ENCODE peak calls at places on chromosomes 5 and 9, in six cellular contexts. Q, I, Z, D, E and R are unnamed samples.

GRCh38 chr5:122951658-122952057 is 84.9 kb downstream of the PPIC start:
- DNase-seq in Q (no peak), I (no peak), Z (peak; percentile 4), D (no peak), E (no peak), R (no peak)

GRCh38 chr5:177450672-177451424 is 4.2 kb downstream of the PRR7 start:
- DNase-seq in Q (no peak), I (no peak), Z (no peak), D (no peak), E (no peak), R (no peak)

GRCh38 chr9:97366476-97366875 is 45.4 kb upstream of the TDRD7 start:
- DNase-seq in Q (no peak), I (no peak), Z (no peak), D (no peak), E (no peak), R (no peak)

GRCh38 chr9:83937861-83938455 is 16.7 kb upstream of the KIF27 start:
- DNase-seq in Q (peak; percentile 85), I (peak; percentile 80), Z (peak; percentile 62), D (no peak), E (no peak), R (no peak)

GRCh38 chr5:5344051-5344571 is 78.4 kb upstream of the ICE1 start:
- DNase-seq in Q (no peak), I (no peak), Z (no peak), D (no peak), E (peak; percentile 47), R (no peak)

GRCh38 chr5:180470361-180470760 is 23.8 kb upstream of the CNOT6 start:
- DNase-seq in Q (no peak), I (no peak), Z (no peak), D (no peak), E (no peak), R (no peak)

GRCh38 chr5:96312383-96312782 is 120.7 kb downstream of the PCSK1 start:
- DNase-seq in Q (no peak), I (no peak), Z (no peak), D (no peak), E (no peak), R (no peak)

GRCh38 chr5:127871448-127872153 is 168.4 kb downstream of the CCDC192 start:
- DNase-seq in Q (no peak), I (no peak), Z (no peak), D (no peak), E (no peak), R (no peak)

GRCh38 chr5:43802119-43802518 is 199.1 kb downstream of the NNT start:
- DNase-seq in Q (no peak), I (no peak), Z (peak; percentile 20), D (no peak), E (no peak), R (no peak)

DNA sequence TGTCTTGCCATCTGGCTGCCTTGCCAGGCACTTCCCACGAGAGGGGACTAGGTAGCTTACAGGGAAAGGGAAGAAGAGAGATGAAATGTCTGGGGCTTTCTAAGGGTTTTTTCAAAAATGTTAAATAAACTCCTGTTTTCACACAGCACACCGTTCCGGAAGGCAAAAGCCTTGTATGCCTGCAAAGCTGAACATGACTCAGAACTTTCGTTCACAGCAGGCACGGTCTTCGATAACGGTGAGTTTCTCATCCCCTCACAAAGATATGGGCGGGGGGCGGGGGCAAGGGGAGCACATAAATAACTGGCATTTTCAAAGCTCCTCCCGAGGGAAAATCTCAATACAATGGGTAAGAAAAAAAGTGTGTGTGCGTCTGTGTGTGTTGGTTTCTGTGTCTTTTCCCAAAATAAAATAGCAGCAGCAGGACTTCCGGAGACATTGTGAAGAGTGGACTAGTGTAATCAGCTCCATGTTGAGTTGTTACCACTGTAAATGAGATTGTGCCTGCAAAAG is 189.6 kb downstream of the NR3C1 start:
- DNase-seq in Q (no peak), I (no peak), Z (peak; percentile 12), D (no peak), E (no peak), R (no peak)
- H3K27ac ChIP-seq in Q (peak overlapping the region; percentile 56), I (no peak overlapping the region), Z (no peak overlapping the region), D (no peak overlapping the region), E (peak overlapping the region; percentile 61), R (no peak overlapping the region)

DNA sequence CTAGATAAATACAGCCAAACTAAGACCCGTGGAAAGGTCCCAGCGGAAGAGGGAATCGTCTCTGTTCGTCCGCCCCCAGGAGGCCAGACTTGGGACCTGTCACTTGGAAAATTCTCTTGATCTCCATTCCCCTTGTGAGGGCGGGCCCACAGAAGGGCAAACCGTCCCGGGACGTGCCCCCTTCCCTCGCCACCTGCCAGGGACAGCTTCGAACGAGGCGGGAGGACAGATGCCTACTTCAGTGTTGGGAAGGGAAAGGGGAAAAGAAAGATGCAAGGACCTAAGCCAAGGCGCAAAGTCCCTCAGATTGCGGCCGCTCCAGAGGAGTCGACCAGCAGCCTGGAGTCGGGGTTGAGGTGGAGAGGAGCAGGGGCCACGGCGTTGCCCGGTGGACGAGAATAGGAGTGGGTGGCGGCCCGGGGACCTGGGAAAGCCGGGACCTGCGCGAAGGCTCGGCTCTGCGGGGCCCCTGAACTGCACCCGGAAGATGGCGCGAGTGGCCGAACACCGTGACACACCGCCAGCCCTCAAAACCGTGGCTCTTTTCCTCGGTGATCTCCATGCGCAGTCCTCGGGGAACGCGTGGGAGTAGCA is 4.4 kb upstream of the EBF1 start:
- DNase-seq in Q (peak; percentile 64), I (no peak), Z (peak; percentile 21), D (no peak), E (peak; percentile 47), R (no peak)
- H3K27ac ChIP-seq in Q (no peak overlapping the region), I (no peak overlapping the region), Z (no peak overlapping the region), D (no peak overlapping the region), E (peak overlapping the region; percentile 42), R (no peak overlapping the region)

GRCh38 chr9:136252846-136253245 is 7.2 kb upstream of the QSOX2 start:
- DNase-seq in Q (no peak), I (no peak), Z (no peak), D (no peak), E (no peak), R (no peak)
- H3K27ac ChIP-seq in Q (no peak overlapping the region), I (no peak overlapping the region), Z (no peak overlapping the region), D (no peak overlapping the region), E (no peak overlapping the region), R (no peak overlapping the region)

GRCh38 chr9:36144322-36145206 is 8.0 kb downstream of the GLIPR2 start:
- DNase-seq in Q (no peak), I (no peak), Z (no peak), D (no peak), E (no peak), R (no peak)
- H3K27ac ChIP-seq in Q (no peak overlapping the region), I (no peak overlapping the region), Z (no peak overlapping the region), D (peak overlapping the region; percentile 71), E (no peak overlapping the region), R (peak overlapping the region; percentile 79)

DNA sequence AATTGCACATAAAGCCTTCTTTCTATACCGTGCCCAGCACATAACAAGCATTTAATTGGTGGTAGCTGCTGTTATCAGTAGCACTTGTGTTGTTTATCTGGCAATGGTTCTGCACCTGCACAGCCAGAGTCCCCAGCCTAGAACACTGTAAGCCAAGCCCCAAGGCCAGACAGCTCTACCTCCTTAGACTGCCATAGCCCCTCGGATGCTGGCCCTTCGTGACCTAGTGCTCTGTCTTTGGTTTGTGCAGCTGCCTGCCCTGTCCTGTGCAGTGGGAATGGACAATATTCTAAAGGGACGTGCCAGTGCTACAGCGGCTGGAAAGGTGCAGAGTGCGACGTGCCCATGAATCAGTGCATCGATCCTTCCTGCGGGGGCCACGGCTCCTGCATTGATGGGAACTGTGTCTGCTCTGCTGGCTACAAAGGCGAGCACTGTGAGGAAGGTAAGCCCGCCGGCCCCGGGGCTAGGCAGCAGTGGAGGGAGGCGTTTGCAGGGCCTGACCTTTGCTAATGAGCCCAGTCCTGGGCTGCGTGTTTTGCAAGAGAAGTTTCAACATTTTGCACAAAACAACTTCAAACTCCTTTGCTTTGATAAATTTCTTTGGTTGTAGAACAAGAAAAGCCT is 173.3 kb upstream of the WWC1 start:
- DNase-seq in Q (no peak), I (no peak), Z (no peak), D (no peak), E (no peak), R (no peak)
- H3K27ac ChIP-seq in Q (no peak overlapping the region), I (no peak overlapping the region), Z (no peak overlapping the region), D (no peak overlapping the region), E (no peak overlapping the region), R (no peak overlapping the region)

GRCh38 chr9:37944266-37944650 is 40.3 kb upstream of the SLC25A51 start:
- DNase-seq in Q (no peak), I (no peak), Z (no peak), D (no peak), E (no peak), R (no peak)

GRCh38 chr9:37943329-37944265 is 39.7 kb upstream of the SLC25A51 start:
- DNase-seq in Q (no peak), I (no peak), Z (peak; percentile 94), D (no peak), E (no peak), R (no peak)

GRCh38 chr9:37941253-37941652 is 37.3 kb upstream of the SLC25A51 start:
- DNase-seq in Q (no peak), I (no peak), Z (no peak), D (no peak), E (no peak), R (no peak)

GRCh38 chr9:37944671-37945481 is 40.9 kb upstream of the SLC25A51 start:
- DNase-seq in Q (no peak), I (no peak), Z (peak; percentile 50), D (no peak), E (no peak), R (no peak)

DNA sequence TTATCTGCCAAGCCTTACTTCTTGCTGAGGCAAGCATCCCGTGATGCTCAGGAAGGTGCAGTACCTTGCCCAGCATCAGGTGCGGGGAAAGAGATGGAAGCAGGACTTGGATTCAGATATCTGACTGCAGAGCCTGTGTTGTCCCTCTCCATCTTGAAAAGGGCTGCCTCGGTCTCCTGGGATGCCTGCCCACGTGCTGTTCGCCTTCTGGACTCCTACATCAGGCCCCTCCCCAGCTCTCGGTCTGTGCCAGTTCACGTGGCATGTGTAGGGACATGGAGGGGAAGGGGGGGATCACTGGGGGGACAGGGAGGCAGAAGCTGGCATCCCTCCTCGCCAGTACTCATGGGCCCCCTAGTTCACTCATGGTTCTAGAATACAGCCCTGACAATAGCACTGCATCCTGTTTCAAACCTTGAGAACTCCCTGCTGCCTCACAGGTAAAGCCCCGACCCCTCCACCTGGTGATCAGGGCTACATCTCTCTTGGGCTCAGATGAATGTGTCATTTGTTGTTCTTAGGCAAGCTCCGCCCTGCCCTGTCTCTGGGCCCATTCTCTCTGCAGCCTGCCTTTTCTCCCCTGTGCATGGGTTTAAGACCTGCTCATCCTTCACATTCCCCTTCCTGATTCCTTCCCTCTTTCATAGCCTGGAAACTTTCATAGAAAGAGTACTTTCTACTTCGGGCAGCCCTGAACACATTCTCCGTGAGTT is 38.8 kb upstream of the SLC25A51 start:
- DNase-seq in Q (no peak), I (no peak), Z (no peak), D (no peak), E (no peak), R (no peak)
- H3K27ac ChIP-seq in Q (peak overlapping the region; percentile 21), I (no peak overlapping the region), Z (peak overlapping the region; percentile 81), D (no peak overlapping the region), E (no peak overlapping the region), R (no peak overlapping the region)

GRCh38 chr9:31137151-31137849 is 1247.1 kb upstream of the ACO1 start:
- DNase-seq in Q (peak; percentile 27), I (no peak), Z (peak; percentile 76), D (no peak), E (no peak), R (no peak)

GRCh38 chr9:31135567-31135966 is 1248.9 kb upstream of the ACO1 start:
- DNase-seq in Q (no peak), I (no peak), Z (no peak), D (no peak), E (no peak), R (no peak)

GRCh38 chr9:31137850-31138160 is 1246.6 kb upstream of the ACO1 start:
- DNase-seq in Q (no peak), I (no peak), Z (no peak), D (no peak), E (no peak), R (no peak)

GRCh38 chr9:31140316-31140715 is 1244.1 kb upstream of the ACO1 start:
- DNase-seq in Q (peak; percentile 19), I (peak; percentile 22), Z (no peak), D (no peak), E (no peak), R (no peak)

GRCh38 chr9:31136524-31136923 is 1247.9 kb upstream of the ACO1 start:
- DNase-seq in Q (no peak), I (no peak), Z (no peak), D (no peak), E (no peak), R (no peak)
- H3K27ac ChIP-seq in Q (peak overlapping the region; percentile 59), I (no peak overlapping the region), Z (no peak overlapping the region), D (no peak overlapping the region), E (no peak overlapping the region), R (no peak overlapping the region)